ENCODE peak calls at places on chromosome 16, in five cellular contexts. T, O, V, W and Y are unnamed samples.

GRCh38 chr16:4060823-4061222 is 55.4 kb downstream of the ADCY9 start:
- DNase-seq in W (no peak), V (no peak), O (peak; percentile 42), T (no peak), Y (no peak)

GRCh38 chr16:88487920-88488842 is 35.1 kb downstream of the ZFPM1 start:
- DNase-seq in W (no peak), O (no peak), V (no peak), T (no peak), Y (no peak)

GRCh38 chr16:73735018-73735417 is 561.6 kb upstream of the PSMD7 start:
- DNase-seq in O (peak; percentile 75), W (no peak), T (no peak), V (no peak), Y (peak; percentile 32)

GRCh38 chr16:4544483-4544882 is 5.9 kb upstream of the CDIP1 start:
- DNase-seq in V (no peak), T (no peak), O (no peak), W (no peak), Y (no peak)

GRCh38 chr16:30112197-30113030 is 923 bp downstream of the GDPD3 start:
- DNase-seq in W (peak; percentile 86), O (peak; percentile 42), T (peak; percentile 74), V (no peak), Y (peak; percentile 41)

GRCh38 chr16:58970775-58971174 is 236.7 kb upstream of the GOT2 start:
- DNase-seq in V (no peak), O (no peak), T (no peak), W (no peak), Y (peak; percentile 26)

GRCh38 chr16:88482630-88483391 is 29.7 kb downstream of the ZFPM1 start:
- DNase-seq in V (peak; percentile 17), W (no peak), T (no peak), O (no peak), Y (no peak)

GRCh38 chr16:17396762-17397498 is 73.8 kb downstream of the XYLT1 start:
- DNase-seq in O (peak; percentile 52), V (no peak), W (no peak), T (no peak), Y (no peak)

GRCh38 chr16:30369091-30369937 is 980 bp downstream of the TBC1D10B start:
- DNase-seq in V (no peak), W (no peak), O (no peak), T (no peak), Y (peak; percentile 37)

GRCh38 chr16:27245276-27246231 is 23.0 kb downstream of the NSMCE1 start:
- DNase-seq in W (peak; percentile 9), T (no peak), V (no peak), O (peak; percentile 99), Y (peak; percentile 96)

GRCh38 chr16:67326472-67327309 is at the start of the genes KCTD19 and LRRC36:
- DNase-seq in V (peak; percentile 85), O (no peak), W (peak; percentile 97), T (peak; percentile 91), Y (peak; percentile 39)

GRCh38 chr16:30914849-30915248 is 8.5 kb upstream of the FBXL19 start:
- DNase-seq in V (no peak), O (no peak), W (no peak), T (no peak), Y (no peak)

GRCh38 chr16:89633064-89633631 is 19.7 kb downstream of the DPEP1 start:
- DNase-seq in O (peak; percentile 73), W (no peak), T (no peak), V (no peak), Y (no peak)

GRCh38 chr16:66894948-66895696 is 14.8 kb downstream of the PDP2 start:
- DNase-seq in O (peak; percentile 76), T (peak; percentile 76), V (peak; percentile 48), W (peak; percentile 69), Y (peak; percentile 83)

GRCh38 chr16:54586474-54587175 is 300.0 kb upstream of the IRX3 start:
- DNase-seq in V (no peak), T (no peak), O (no peak), W (no peak), Y (no peak)
- H3K18ac ChIP-seq in V (no peak overlapping the region), T (no peak overlapping the region), O (no peak overlapping the region), W (no peak overlapping the region), Y (no peak overlapping the region)

DNA sequence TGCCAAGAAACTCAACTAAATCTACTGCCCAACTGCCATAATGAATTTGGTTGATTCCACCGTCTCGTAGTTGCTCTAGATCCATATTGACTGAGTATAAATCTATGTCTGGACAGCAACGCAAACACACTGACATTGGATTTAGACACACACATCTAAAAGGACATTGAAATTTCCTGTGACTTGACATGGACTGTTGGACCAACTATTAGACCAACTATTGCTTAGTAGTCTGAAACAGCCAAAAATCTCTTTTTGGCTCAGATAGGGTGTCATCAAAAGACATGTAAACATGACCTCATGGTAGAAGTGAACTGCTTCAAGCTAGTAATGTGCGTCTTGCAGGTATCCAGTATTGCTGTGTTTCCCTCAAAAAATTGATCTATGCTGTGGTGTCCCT is 31.3 kb downstream of the KIAA0513 start:
- DNase-seq in T (no peak), O (no peak), W (no peak), V (no peak), Y (no peak)
- H3K4me1 ChIP-seq in T (peaks cover 4% of the 10 kb centered on the region), O (peaks cover 8% of the 10 kb centered on the region), W (peaks cover 2% of the 10 kb centered on the region), V (peaks cover 14% of the 10 kb centered on the region), Y (peaks cover 9% of the 10 kb centered on the region)

GRCh38 chr16:57795431-57795878 is 6.8 kb downstream of the KIFC3 start:
- DNase-seq in V (no peak), O (peak; percentile 38), W (peak; percentile 82), T (peak; percentile 90), Y (peak; percentile 54)
- H3K18ac ChIP-seq in V (no peak overlapping the region), O (no peak overlapping the region), W (no peak overlapping the region), T (no peak overlapping the region), Y (peak overlapping the region; percentile 54)

DNA sequence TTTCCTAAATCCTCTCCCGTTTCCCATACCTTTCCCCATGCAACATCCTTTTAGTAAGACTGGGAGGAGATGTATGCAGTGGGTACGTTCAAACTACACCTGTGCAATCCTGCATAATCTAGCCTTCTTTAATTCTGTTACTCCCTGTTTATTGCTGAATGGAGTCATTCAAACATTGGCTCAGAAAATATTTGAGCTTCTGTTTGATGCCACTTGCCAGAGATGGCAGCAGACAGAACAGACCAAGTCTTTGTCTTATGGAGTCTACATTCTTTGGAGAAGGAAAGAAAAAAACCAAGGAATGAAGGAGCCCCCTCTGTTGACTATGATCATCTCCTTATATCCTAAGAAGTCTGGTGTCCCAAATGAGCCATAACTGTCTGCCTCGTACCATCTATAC is 288.8 kb downstream of the HAPSTR1 start:
- DNase-seq in T (no peak), V (no peak), W (no peak), O (no peak), Y (no peak)
- H3K4me1 ChIP-seq in T (no peaks in the 10 kb centered on the region), V (no peaks in the 10 kb centered on the region), W (no peaks in the 10 kb centered on the region), O (no peaks in the 10 kb centered on the region), Y (no peaks in the 10 kb centered on the region)

GRCh38 chr16:63066552-63066951 is 1030.3 kb upstream of the CDH8 start:
- DNase-seq in O (no peak), V (no peak), T (peak; percentile 50), W (no peak), Y (no peak)
- H3K18ac ChIP-seq in O (no peak overlapping the region), V (no peak overlapping the region), T (no peak overlapping the region), W (no peak overlapping the region), Y (no peak overlapping the region)

GRCh38 chr16:10088380-10088793 is 93.8 kb downstream of the GRIN2A start:
- DNase-seq in O (no peak), W (no peak), T (no peak), V (no peak), Y (no peak)
- H3K4me1 ChIP-seq in O (no peaks in the 10 kb centered on the region), W (no peaks in the 10 kb centered on the region), T (peaks cover 6% of the 10 kb centered on the region), V (no peaks in the 10 kb centered on the region), Y (no peaks in the 10 kb centered on the region)

DNA sequence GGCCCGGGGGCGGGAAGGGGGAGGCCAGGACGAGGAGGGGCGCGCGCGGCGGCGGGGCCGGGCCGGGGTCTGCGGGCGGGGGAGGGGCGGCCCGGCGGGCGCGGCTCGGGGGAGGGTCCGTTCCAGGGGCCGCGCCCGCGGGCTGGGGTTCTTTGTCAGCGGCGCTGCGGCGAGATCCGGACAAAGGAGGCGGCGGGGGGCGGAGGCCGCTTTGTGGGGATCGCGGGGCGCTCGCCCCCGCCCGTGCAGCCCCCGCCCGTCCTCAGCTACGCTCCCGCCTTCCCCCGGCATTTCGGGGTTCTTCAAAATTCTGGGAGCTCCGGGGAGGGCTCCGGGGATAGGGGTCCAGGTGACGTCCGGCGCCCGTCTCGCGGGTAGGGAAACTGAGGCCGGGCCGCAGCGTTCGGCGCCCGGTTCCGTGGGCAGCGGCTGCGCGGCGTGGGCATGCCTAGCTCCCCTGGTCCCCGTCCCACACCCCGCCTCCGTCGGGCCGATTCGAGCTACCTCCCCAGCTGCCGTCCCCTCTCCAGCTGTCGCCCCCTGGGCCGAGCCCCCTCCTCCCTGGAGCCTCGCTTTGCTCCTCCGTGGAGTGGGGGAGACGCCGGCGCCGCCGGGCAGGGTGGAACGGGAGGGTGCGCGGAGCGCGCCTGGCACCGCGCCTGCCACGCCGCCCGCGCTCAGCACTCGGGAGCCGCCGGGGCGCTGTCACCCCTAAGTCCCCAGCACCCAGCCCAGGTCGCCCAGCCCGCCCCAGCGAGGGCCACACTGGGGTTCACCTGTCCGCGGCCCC is 530 bp downstream of the SNN start:
- DNase-seq in O (no peak), V (peak; percentile 45), W (no peak), T (no peak), Y (no peak)
- H3K18ac ChIP-seq in O (no peak overlapping the region), V (peak overlapping the region; percentile 100), W (peak overlapping the region; percentile 77), T (peak overlapping the region; percentile 71), Y (peak overlapping the region; percentile 65)